ENCODE peak calls at places on chromosomes 6 and 20, in four cellular contexts. One of them, this sample, is unnamed.

GRCh38 chr6:142207265-142207877 is 60.3 kb downstream of the VTA1 start:
- DNase-seq in HepG2: peak
- DNase-seq in K562: peak
- DNase-seq in HCT116: peak
- DNase-seq in this sample: peak

GRCh38 chr20:57484772-57485171 is 40.2 kb downstream of the CTCFL start:
- DNase-seq in HepG2: no peak
- DNase-seq in K562: no peak
- DNase-seq in HCT116: no peak
- DNase-seq in this sample: no peak

GRCh38 chr6:149934249-149935156 is 7.3 kb upstream of the ULBP2 start:
- DNase-seq in HepG2: peak
- DNase-seq in K562: peak
- DNase-seq in HCT116: peak
- DNase-seq in this sample: peak

GRCh38 chr20:4961746-4962145 is 39.6 kb downstream of the SLC23A2 start:
- DNase-seq in HepG2: peak
- DNase-seq in K562: no peak
- DNase-seq in HCT116: no peak
- DNase-seq in this sample: no peak

GRCh38 chr20:4773736-4774135 is 52.0 kb downstream of the PRND start:
- DNase-seq in HepG2: no peak
- DNase-seq in K562: no peak
- DNase-seq in HCT116: no peak
- DNase-seq in this sample: no peak

GRCh38 chr6:63740709-63741108 is 105.1 kb downstream of the PHF3 start:
- DNase-seq in HepG2: no peak
- DNase-seq in K562: no peak
- DNase-seq in HCT116: peak
- DNase-seq in this sample: no peak

GRCh38 chr6:17842014-17842776 is 135.5 kb upstream of the NUP153 start:
- DNase-seq in HepG2: no peak
- DNase-seq in K562: peak
- DNase-seq in HCT116: no peak
- DNase-seq in this sample: no peak

GRCh38 chr20:15818651-15819071 is 754.6 kb downstream of the KIF16B start:
- DNase-seq in HepG2: peak
- DNase-seq in K562: no peak
- DNase-seq in HCT116: no peak
- DNase-seq in this sample: no peak

GRCh38 chr6:10414766-10415592 is at the start of gene TFAP2A:
- DNase-seq in HepG2: no peak
- DNase-seq in K562: no peak
- DNase-seq in HCT116: no peak
- DNase-seq in this sample: no peak

GRCh38 chr6:144434308-144434990 is 149.3 kb downstream of the UTRN start:
- DNase-seq in HepG2: no peak
- DNase-seq in K562: no peak
- DNase-seq in HCT116: no peak
- DNase-seq in this sample: no peak

GRCh38 chr20:8309638-8310037 is 177.6 kb downstream of the PLCB1 start:
- DNase-seq in HepG2: no peak
- DNase-seq in K562: no peak
- DNase-seq in HCT116: no peak
- DNase-seq in this sample: no peak

GRCh38 chr6:18242062-18242851 is 22.1 kb downstream of the DEK start:
- DNase-seq in HepG2: peak
- DNase-seq in K562: no peak
- DNase-seq in HCT116: peak
- DNase-seq in this sample: no peak

GRCh38 chr6:82882363-82883033 is 183.1 kb downstream of the UBE3D start:
- DNase-seq in HepG2: no peak
- DNase-seq in K562: no peak
- DNase-seq in HCT116: no peak
- DNase-seq in this sample: no peak

GRCh38 chr20:24993337-24994185 is 1.0 kb upstream of the APMAP start:
- DNase-seq in HepG2: peak
- DNase-seq in K562: no peak
- DNase-seq in HCT116: no peak
- DNase-seq in this sample: no peak

GRCh38 chr20:11373391-11373790 is 544.3 kb upstream of the BTBD3 start:
- DNase-seq in HepG2: no peak
- DNase-seq in K562: no peak
- DNase-seq in HCT116: no peak
- DNase-seq in this sample: no peak

GRCh38 chr6:149264629-149265028 is 52.9 kb upstream of the TAB2 start:
- DNase-seq in HepG2: peak
- DNase-seq in K562: no peak
- DNase-seq in HCT116: no peak
- DNase-seq in this sample: no peak

DNA sequence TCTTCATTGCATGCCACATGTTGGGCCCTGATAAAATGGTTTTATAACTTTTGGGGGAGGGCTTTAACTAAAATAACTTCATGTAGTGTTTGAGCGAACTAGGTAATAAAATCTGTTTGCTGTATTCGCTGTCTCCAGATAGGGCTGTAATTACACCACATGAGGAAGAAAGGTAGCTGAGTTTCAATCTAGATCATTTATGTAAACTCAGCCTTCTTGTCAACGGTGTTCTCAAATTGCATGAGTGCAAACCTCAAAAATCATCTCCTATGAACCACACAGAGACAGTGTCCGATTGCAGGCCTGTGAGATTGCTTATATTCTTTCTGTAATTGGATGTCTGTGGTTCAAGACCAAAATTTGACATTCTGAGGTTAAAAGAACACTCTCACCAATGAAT is 37.7 kb upstream of the BEND3 start:
- DNase-seq in HepG2: no peak
- DNase-seq in K562: no peak
- DNase-seq in HCT116: no peak
- DNase-seq in this sample: no peak
- TF ChIP-seq TCF7L2 in HepG2: no peak
- TF ChIP-seq TCF7L2 in K562: no peak
- TF ChIP-seq TCF7L2 in HCT116: no peak
- TF ChIP-seq TCF7L2 in this sample: no peak

GRCh38 chr20:34875657-34876160 is 703 bp upstream of the ACSS2 start:
- DNase-seq in HepG2: no peak
- DNase-seq in K562: no peak
- DNase-seq in HCT116: no peak
- DNase-seq in this sample: no peak
- TF ChIP-seq POLR2AphosphoS5 in HepG2: peak
- TF ChIP-seq POLR2AphosphoS5 in K562: no peak
- TF ChIP-seq POLR2AphosphoS5 in HCT116: peak
- TF ChIP-seq POLR2AphosphoS5 in this sample: no peak

GRCh38 chr6:167839755-167840154 is 13.0 kb downstream of the AFDN start:
- DNase-seq in HepG2: peak
- DNase-seq in K562: no peak
- DNase-seq in HCT116: no peak
- DNase-seq in this sample: no peak

GRCh38 chr6:167839343-167839742 is 12.6 kb downstream of the AFDN start:
- DNase-seq in HepG2: no peak
- DNase-seq in K562: no peak
- DNase-seq in HCT116: no peak
- DNase-seq in this sample: no peak

GRCh38 chr6:167841981-167842380 is 15.3 kb downstream of the AFDN start:
- DNase-seq in HepG2: no peak
- DNase-seq in K562: no peak
- DNase-seq in HCT116: no peak
- DNase-seq in this sample: no peak

GRCh38 chr6:167840160-167840525 is 13.4 kb downstream of the AFDN start:
- DNase-seq in HepG2: no peak
- DNase-seq in K562: no peak
- DNase-seq in HCT116: no peak
- DNase-seq in this sample: no peak

DNA sequence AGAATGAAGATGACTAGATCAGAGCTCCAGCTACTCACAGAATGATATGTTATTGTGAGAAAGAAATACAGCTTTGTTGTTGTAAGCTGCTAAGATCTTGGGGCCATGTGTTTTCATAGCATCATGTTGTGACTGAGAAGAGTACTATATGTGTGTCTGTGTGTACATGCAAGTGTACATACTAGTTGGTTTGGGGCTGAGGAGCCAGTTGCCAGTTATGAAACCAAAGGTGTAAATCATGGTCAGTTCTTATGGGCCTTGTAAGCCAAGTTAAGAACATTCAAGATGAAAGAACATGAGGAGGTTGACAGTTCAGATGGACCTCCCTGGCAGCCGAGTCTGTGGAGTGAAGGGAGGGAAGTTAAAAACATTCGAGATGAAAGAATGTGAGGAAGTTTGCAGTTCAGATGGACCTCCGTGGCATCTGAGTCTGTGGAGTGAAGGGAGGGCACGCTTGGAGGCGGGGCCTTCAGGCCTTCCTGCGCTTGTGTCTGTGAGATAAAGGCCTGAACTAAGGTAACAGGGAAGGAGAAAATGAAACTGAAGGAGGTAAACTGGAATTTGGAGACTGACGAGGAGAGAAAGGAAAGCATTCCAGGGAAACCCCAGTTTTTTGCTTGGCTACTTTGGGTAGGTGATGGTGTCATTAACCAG is 13.9 kb downstream of the AFDN start:
- DNase-seq in HepG2: no peak
- DNase-seq in K562: no peak
- DNase-seq in HCT116: no peak
- DNase-seq in this sample: no peak
- TF ChIP-seq TCF7L2 in HepG2: no peak
- TF ChIP-seq TCF7L2 in K562: no peak
- TF ChIP-seq TCF7L2 in HCT116: no peak
- TF ChIP-seq TCF7L2 in this sample: no peak

GRCh38 chr20:47273591-47274235 is 82.8 kb downstream of the ZMYND8 start:
- DNase-seq in HepG2: no peak
- DNase-seq in K562: no peak
- DNase-seq in HCT116: no peak
- DNase-seq in this sample: no peak
- TF ChIP-seq POLR2AphosphoS5 in HepG2: no peak
- TF ChIP-seq POLR2AphosphoS5 in K562: no peak
- TF ChIP-seq POLR2AphosphoS5 in HCT116: no peak
- TF ChIP-seq POLR2AphosphoS5 in this sample: no peak

DNA sequence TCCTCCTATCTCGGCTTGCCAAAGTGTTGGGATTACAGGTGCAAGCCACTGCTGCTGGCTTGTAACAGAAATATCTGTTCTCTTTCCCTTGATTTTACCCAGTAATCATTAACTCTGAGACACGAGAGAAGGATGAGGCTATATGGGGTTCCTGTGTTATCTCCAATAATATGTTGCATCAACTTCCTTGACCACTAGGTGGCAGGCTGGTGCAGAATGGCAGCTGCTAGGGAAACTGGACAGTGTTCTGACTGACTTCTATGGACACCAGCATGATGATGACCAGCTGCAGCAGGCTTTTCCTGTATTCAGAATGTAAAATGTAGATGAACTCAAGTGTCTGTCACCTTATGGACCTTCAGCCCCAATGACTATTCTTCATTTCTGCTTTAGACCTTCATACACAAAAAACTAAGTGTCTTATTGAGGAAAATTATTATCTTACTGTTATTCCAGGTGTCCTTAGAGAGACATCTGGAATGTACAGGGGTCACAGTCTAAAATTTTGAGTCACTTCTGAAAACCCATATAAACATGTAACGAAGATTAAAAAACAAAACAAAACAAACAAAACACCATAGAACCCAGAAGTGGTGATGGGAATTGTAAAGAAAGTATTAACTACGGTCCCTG is 20.4 kb upstream of the CD109 start:
- DNase-seq in HepG2: peak
- DNase-seq in K562: peak
- DNase-seq in HCT116: peak
- DNase-seq in this sample: no peak
- TF ChIP-seq TCF7L2 in HepG2: no peak
- TF ChIP-seq TCF7L2 in K562: no peak
- TF ChIP-seq TCF7L2 in HCT116: no peak
- TF ChIP-seq TCF7L2 in this sample: no peak

GRCh38 chr6:166527849-166528248 is 58.6 kb downstream of the RAMACL start:
- DNase-seq in HepG2: no peak
- DNase-seq in K562: no peak
- DNase-seq in HCT116: no peak
- DNase-seq in this sample: no peak
- TF ChIP-seq POLR2AphosphoS5 in HepG2: no peak
- TF ChIP-seq POLR2AphosphoS5 in K562: no peak
- TF ChIP-seq POLR2AphosphoS5 in HCT116: no peak
- TF ChIP-seq POLR2AphosphoS5 in this sample: no peak

GRCh38 chr6:104050455-104050854 is 809.3 kb downstream of the HACE1 start:
- DNase-seq in HepG2: no peak
- DNase-seq in K562: no peak
- DNase-seq in HCT116: no peak
- DNase-seq in this sample: no peak
- TF ChIP-seq TCF7L2 in HepG2: no peak
- TF ChIP-seq TCF7L2 in K562: no peak
- TF ChIP-seq TCF7L2 in HCT116: no peak
- TF ChIP-seq TCF7L2 in this sample: no peak

This sample was measured in Panc1.